ENCODE peak calls at places on chromosomes 5 and 9, in five cellular contexts. Q is IMR-90, D is endothelial cell of umbilical vein, M is left lung, V is kidney. X is an unnamed sample.

GRCh38 chr9:73081979-73082657 is 69.5 kb upstream of the ANXA1 start:
- DNase-seq in Q (peak; percentile 27), D (peak; percentile 90), M (no peak), V (no peak), X (peak; percentile 78)

GRCh38 chr5:38716516-38716915 is 129.3 kb upstream of the OSMR start:
- DNase-seq in Q (no peak), D (no peak), M (no peak), V (no peak), X (no peak)

GRCh38 chr9:37747271-37747753 is 6.3 kb upstream of the TRMT10B start:
- DNase-seq in Q (peak; percentile 78), D (peak; percentile 64), M (no peak), V (no peak), X (peak; percentile 87)

GRCh38 chr9:127942152-127943010 is 4.7 kb upstream of the DPM2 start:
- DNase-seq in Q (peak; percentile 54), D (peak; percentile 58), M (peak; percentile 73), V (peak; percentile 91), X (peak; percentile 77)

GRCh38 chr5:23234153-23234729 is 273.2 kb upstream of the PRDM9 start:
- DNase-seq in Q (no peak), D (no peak), M (no peak), V (no peak), X (no peak)

GRCh38 chr9:123925820-123926219 is 4.1 kb downstream of the DENND1A start:
- DNase-seq in Q (peak; percentile 39), D (no peak), M (no peak), V (no peak), X (no peak)

GRCh38 chr5:129098488-129099183 is 4.1 kb downstream of the ISOC1 start:
- DNase-seq in Q (no peak), D (peak; percentile 30), M (no peak), V (no peak), X (no peak)

GRCh38 chr9:136726631-136727191 is 14.3 kb downstream of the DIPK1B start:
- DNase-seq in Q (peak; percentile 31), D (peak; percentile 56), M (no peak), V (no peak), X (no peak)

GRCh38 chr5:58985759-58986158 is 402.9 kb downstream of the RAB3C start:
- DNase-seq in Q (no peak), D (no peak), M (no peak), V (no peak), X (no peak)

GRCh38 chr5:88792144-88792840 is 90.7 kb downstream of the MEF2C start:
- DNase-seq in Q (peak; percentile 69), D (no peak), M (no peak), V (no peak), X (peak; percentile 37)

GRCh38 chr5:147689436-147689835 is 93.1 kb downstream of the JAKMIP2 start:
- DNase-seq in Q (no peak), D (no peak), M (no peak), V (no peak), X (peak; percentile 24)

GRCh38 chr9:3467593-3468219 is 58.1 kb downstream of the RFX3 start:
- DNase-seq in Q (peak; percentile 72), D (peak; percentile 66), M (peak; percentile 55), V (no peak), X (peak; percentile 90)

GRCh38 chr5:21152611-21153010 is 1164.6 kb upstream of the CDH18 start:
- DNase-seq in Q (peak; percentile 0), D (peak; percentile 97), M (no peak), V (no peak), X (peak; percentile 89)

GRCh38 chr9:125631391-125632085 is 75.5 kb downstream of the MAPKAP1 start:
- DNase-seq in Q (peak; percentile 57), D (peak; percentile 73), M (no peak), V (no peak), X (peak; percentile 80)
- TF ChIP-seq CTCF in Q (peak; percentile 64), D (peak; percentile 65), M (peak; percentile 27), V (peak; percentile 44), X (peak; percentile 81)

GRCh38 chr5:135246923-135247795 is 151.9 kb downstream of the MACROH2A1 start:
- DNase-seq in Q (peak; percentile 98), D (peak; percentile 90), M (peak; percentile 51), V (peak; percentile 57), X (peak; percentile 90)
- H3K4me3 ChIP-seq in Q (no peak overlapping the region), D (no peak overlapping the region), M (no peak overlapping the region), V (no peak overlapping the region), X (no peak overlapping the region)

GRCh38 chr5:179534431-179534830 is 15.9 kb upstream of the RUFY1 start:
- DNase-seq in Q (no peak), D (no peak), M (no peak), V (no peak), X (no peak)

GRCh38 chr5:179533024-179533423 is 17.3 kb upstream of the RUFY1 start:
- DNase-seq in Q (no peak), D (no peak), M (no peak), V (no peak), X (no peak)

GRCh38 chr5:179526978-179527377 is 23.4 kb upstream of the RUFY1 start:
- DNase-seq in Q (no peak), D (no peak), M (no peak), V (no peak), X (no peak)

GRCh38 chr5:179533907-179534306 is 16.4 kb upstream of the RUFY1 start:
- DNase-seq in Q (no peak), D (no peak), M (no peak), V (no peak), X (no peak)

GRCh38 chr5:179530069-179530998 is 20.0 kb upstream of the RUFY1 start:
- DNase-seq in Q (no peak), D (peak; percentile 75), M (peak; percentile 75), V (peak; percentile 92), X (peak; percentile 38)
- TF ChIP-seq CTCF in Q (no peak), D (peak; percentile 39), M (peak; percentile 16), V (no peak), X (peak; percentile 26)

DNA sequence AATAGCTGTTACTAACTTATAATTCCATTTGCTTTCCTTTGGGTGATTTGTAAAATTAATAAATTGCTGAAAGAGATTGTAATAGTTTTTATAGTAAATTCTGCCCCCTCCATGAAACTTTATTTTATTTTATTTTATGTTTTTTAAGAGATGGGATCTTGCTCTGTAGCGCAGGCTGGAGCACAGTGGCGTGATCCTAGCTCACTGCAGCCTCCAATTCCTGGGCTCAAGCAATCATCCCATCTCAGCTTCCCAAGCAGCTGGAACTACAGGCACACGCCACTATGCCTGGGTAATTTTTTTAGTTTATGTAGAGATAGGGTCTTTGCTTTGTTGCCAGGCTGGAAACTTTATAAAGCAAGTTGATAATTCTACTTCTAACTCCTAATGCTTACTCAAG is 395 bp downstream of the IL33 start:
- DNase-seq in Q (no peak), D (no peak), M (no peak), V (no peak), X (no peak)
- H3K4me3 ChIP-seq in Q (no peak overlapping the region), D (no peak overlapping the region), M (peak overlapping the region; percentile 22), V (no peak overlapping the region), X (no peak overlapping the region)

GRCh38 chr5:111223790-111224560 is at the start of gene CAMK4:
- DNase-seq in Q (peak; percentile 73), D (peak; percentile 69), M (peak; percentile 71), V (peak; percentile 90), X (peak; percentile 59)
- TF ChIP-seq CTCF in Q (peak; percentile 22), D (peak; percentile 37), M (no peak), V (no peak), X (no peak)

DNA sequence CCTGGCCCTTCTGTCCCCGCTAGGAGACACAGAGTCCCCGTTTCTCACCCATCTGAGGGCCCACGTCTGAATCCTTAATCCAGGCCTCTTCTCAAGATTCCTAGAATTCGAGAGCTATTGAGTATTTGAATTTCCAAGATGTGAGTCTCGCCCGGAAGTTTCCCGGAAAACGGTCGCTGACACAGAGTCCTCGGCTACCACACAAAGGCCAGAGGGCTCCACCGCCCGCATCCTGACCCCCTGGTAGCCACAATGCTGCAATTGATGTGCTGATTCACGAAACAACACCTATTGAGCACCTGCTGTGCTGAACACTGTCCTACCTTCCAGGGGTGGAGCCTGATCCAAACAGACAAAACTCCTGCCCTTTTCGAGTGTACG is 668 bp upstream of the FBP1 start:
- DNase-seq in Q (no peak), D (no peak), M (no peak), V (no peak), X (no peak)
- H3K4me3 ChIP-seq in Q (no peak overlapping the region), D (no peak overlapping the region), M (peak overlapping the region; percentile 71), V (peak overlapping the region; percentile 80), X (peak overlapping the region; percentile 48)

GRCh38 chr5:1512541-1513291 is 11.0 kb downstream of the LPCAT1 start:
- DNase-seq in Q (no peak), D (no peak), M (peak; percentile 32), V (peak; percentile 59), X (no peak)

GRCh38 chr5:1510631-1511030 is 13.1 kb downstream of the LPCAT1 start:
- DNase-seq in Q (no peak), D (no peak), M (peak; percentile 31), V (peak; percentile 59), X (no peak)

GRCh38 chr5:1513326-1514026 is 10.3 kb downstream of the LPCAT1 start:
- DNase-seq in Q (no peak), D (no peak), M (peak; percentile 39), V (no peak), X (no peak)

GRCh38 chr5:1511037-1511436 is 12.7 kb downstream of the LPCAT1 start:
- DNase-seq in Q (no peak), D (no peak), M (peak; percentile 29), V (peak; percentile 70), X (no peak)

GRCh38 chr5:1511651-1512540 is 11.9 kb downstream of the LPCAT1 start:
- DNase-seq in Q (peak; percentile 55), D (no peak), M (peak; percentile 30), V (peak; percentile 64), X (no peak)
- TF ChIP-seq CTCF in Q (peak; percentile 37), D (peak; percentile 14), M (no peak), V (no peak), X (peak; percentile 49)